ENCODE peak calls at places on chromosomes 13 and 19, in eight cellular contexts. F is HS-27A, H is endothelial cell, X is OCI-LY7, V is NCI-H1092 treated with DMSO at 0.1 percent for 48 hours, D is breast epithelium, R is choroid plexus epithelial cell, W is mesenteric fat pad. B is an unnamed sample.

GRCh38 chr13:33128134-33128533 is 111.9 kb downstream of the KL start:
- DNase-seq in V (no peak), F (no peak), X (no peak), W (no peak), D (no peak), H (no peak), R (no peak), B (no peak)

GRCh38 chr19:17950310-17951150 is 16.4 kb upstream of the KCNN1 start:
- DNase-seq in X (no peak), W (no peak), D (no peak), F (no peak), R (no peak), V (peak; percentile 87), H (no peak), B (peak; percentile 45)

GRCh38 chr19:32581704-32582164 is 744 bp downstream of the PDCD5 start:
- DNase-seq in D (no peak), H (no peak), X (peak; percentile 7), V (peak; percentile 9), R (peak; percentile 70), W (no peak), F (peak; percentile 31), B (no peak)

GRCh38 chr13:40664100-40665060 is 2.1 kb downstream of the FOXO1 start:
- DNase-seq in F (no peak), W (peak; percentile 94), X (peak; percentile 81), D (peak; percentile 55), V (no peak), H (peak; percentile 47), R (peak; percentile 61), B (peak; percentile 37)

GRCh38 chr13:88627071-88627470 is 955.9 kb downstream of the SLITRK5 start:
- DNase-seq in W (no peak), R (peak; percentile 22), X (no peak), F (no peak), D (no peak), H (no peak), V (no peak), B (no peak)

GRCh38 chr13:33079960-33080359 is 63.7 kb downstream of the KL start:
- DNase-seq in X (peak; percentile 3), V (no peak), H (no peak), D (no peak), F (no peak), R (no peak), W (no peak), B (no peak)

GRCh38 chr13:107999751-108000150 is 215.6 kb downstream of the LIG4 start:
- DNase-seq in D (no peak), F (no peak), R (no peak), H (no peak), W (no peak), X (no peak), V (no peak), B (no peak)

GRCh38 chr19:50713556-50714236 is 5.9 kb downstream of the SHANK1 start:
- DNase-seq in V (no peak), F (no peak), D (no peak), R (no peak), H (no peak), W (no peak), X (no peak), B (no peak)

GRCh38 chr13:39602614-39603366 is at the start of gene LHFPL6:
- DNase-seq in X (peak; percentile 69), F (no peak), H (peak; percentile 80), W (peak; percentile 93), R (peak; percentile 84), V (peak; percentile 76), D (peak; percentile 66), B (peak; percentile 60)

GRCh38 chr13:112453874-112454647 is 77.9 kb downstream of the SPACA7 start:
- DNase-seq in W (peak; percentile 68), D (no peak), V (no peak), F (no peak), R (no peak), X (no peak), H (no peak), B (no peak)

GRCh38 chr19:40813182-40813581 is 14.2 kb downstream of the EGLN2 start:
- DNase-seq in X (no peak), R (peak; percentile 27), W (no peak), V (no peak), D (peak; percentile 81), H (no peak), F (no peak), B (no peak)

B was measured in progenitor cell of endocrine pancreas.